ENCODE peak calls at places on chromosomes 2 and 18, in eight cellular contexts. P is foreskin keratinocyte; M is mesothelial cell of epicardium; F is effector CD4-positive, alpha-beta T cell; C is BJ; V is T-helper 2 cell; T is testis; Y is dorsolateral prefrontal cortex. H is an unnamed sample.

GRCh38 chr2:215828528-215829184 is 184.7 kb downstream of the MREG start:
- DNase-seq in T (peak; percentile 73), F (no peak), C (no peak), V (no peak), Y (peak; percentile 12), M (peak; percentile 47), P (no peak), H (peak; percentile 36)

GRCh38 chr2:8380573-8380972 is 301.3 kb upstream of the ID2 start:
- DNase-seq in T (no peak), C (no peak), P (no peak), F (no peak), M (no peak), V (no peak), Y (no peak), H (no peak)

GRCh38 chr2:172098650-172099471 is 3.8 kb downstream of the DLX2 start:
- DNase-seq in P (no peak), F (no peak), M (peak; percentile 81), C (no peak), T (no peak), Y (no peak), V (no peak), H (no peak)

GRCh38 chr18:4125246-4125938 is 329.7 kb downstream of the DLGAP1 start:
- DNase-seq in M (no peak), T (no peak), C (no peak), P (no peak), F (no peak), Y (no peak), V (no peak), H (no peak)

GRCh38 chr2:70616168-70616694 is 62.6 kb upstream of the TGFA start:
- DNase-seq in Y (no peak), V (no peak), F (no peak), M (no peak), C (no peak), T (no peak), P (peak; percentile 96), H (no peak)

GRCh38 chr18:63882333-63883141 is 5.0 kb upstream of the SERPINB2 start:
- DNase-seq in M (no peak), F (no peak), C (peak; percentile 70), V (no peak), P (peak; percentile 100), Y (no peak), T (no peak), H (peak; percentile 62)

GRCh38 chr18:79916546-79917350 is 34.7 kb downstream of the SLC66A2 start:
- DNase-seq in P (no peak), T (peak; percentile 11), M (no peak), C (no peak), V (no peak), F (no peak), Y (peak; percentile 2), H (no peak)

GRCh38 chr2:191241418-191241817 is 3.8 kb upstream of the MYO1B start:
- DNase-seq in V (no peak), Y (no peak), F (no peak), M (no peak), P (no peak), T (no peak), C (no peak), H (no peak)

GRCh38 chr2:161166538-161167409 is 6.5 kb downstream of the TANK start:
- DNase-seq in C (no peak), M (no peak), P (peak; percentile 72), T (no peak), V (no peak), Y (no peak), F (peak; percentile 11), H (no peak)

GRCh38 chr2:64840419-64840818 is 148.8 kb upstream of the SLC1A4 start:
- DNase-seq in T (no peak), M (no peak), Y (no peak), F (no peak), C (no peak), V (no peak), P (no peak), H (no peak)

GRCh38 chr2:128498589-128498988 is 179.9 kb upstream of the HS6ST1 start:
- DNase-seq in C (no peak), P (no peak), V (no peak), M (no peak), T (peak; percentile 16), Y (no peak), F (no peak), H (no peak)

GRCh38 chr18:74989134-74989533 is 219.8 kb downstream of the PTGR3 start:
- DNase-seq in C (no peak), V (no peak), T (no peak), M (no peak), F (no peak), Y (no peak), P (no peak), H (no peak)

GRCh38 chr2:170073288-170073687 is 104.7 kb upstream of the MYO3B start:
- DNase-seq in Y (peak; percentile 75), T (peak; percentile 83), V (no peak), F (no peak), M (no peak), P (peak; percentile 54), C (peak; percentile 8), H (peak; percentile 44)

GRCh38 chr18:25222648-25223047 is 129.3 kb downstream of the ZNF521 start:
- DNase-seq in M (no peak), V (no peak), P (no peak), Y (no peak), C (no peak), F (no peak), T (no peak), H (no peak)

GRCh38 chr2:28975671-28976070 is 5.4 kb upstream of the TOGARAM2 start:
- DNase-seq in Y (no peak), T (no peak), P (no peak), C (no peak), F (no peak), M (no peak), V (no peak), H (no peak)

GRCh38 chr2:241466230-241466629 is 42.2 kb downstream of the STK25 start:
- DNase-seq in T (no peak), C (no peak), V (no peak), P (no peak), Y (no peak), F (no peak), M (no peak), H (no peak)

GRCh38 chr18:13362617-13363016 is 144.1 kb downstream of the LDLRAD4 start:
- DNase-seq in Y (no peak), P (no peak), C (no peak), M (no peak), F (no peak), T (no peak), V (no peak), H (no peak)

GRCh38 chr2:38315707-38316333 is 61.3 kb downstream of the ATL2 start:
- DNase-seq in C (no peak), F (peak; percentile 5), T (no peak), V (no peak), M (no peak), Y (no peak), P (no peak), H (peak; percentile 23)

GRCh38 chr2:209469481-209469880 is 45.6 kb downstream of the MAP2 start:
- DNase-seq in M (no peak), C (no peak), F (no peak), T (no peak), P (no peak), V (no peak), Y (no peak), H (no peak)

H was measured in GM04504.